ENCODE peak calls at places on chromosomes 4 and X, in seven cellular contexts. X, V, Y, E, G, N and B are unnamed samples.

GRCh38 chr4:104487105-104487504 is 7.6 kb downstream of the CXXC4 start:
- DNase-seq in Y (no peak), X (no peak), V (no peak), N (no peak), G (no peak), E (no peak), B (no peak)

GRCh38 chr4:122842392-122842791 is 15.8 kb downstream of the FGF2 start:
- DNase-seq in G (no peak), N (no peak), V (no peak), E (no peak), Y (no peak), X (no peak), B (no peak)

GRCh38 chr4:7976025-7976424 is 36.4 kb upstream of the AFAP1 start:
- DNase-seq in V (no peak), E (no peak), X (no peak), G (no peak), N (no peak), Y (no peak), B (no peak)

GRCh38 chr4:145069361-145069760 is 28.6 kb downstream of the ANAPC10 start:
- DNase-seq in X (peak; percentile 18), N (no peak), G (no peak), V (no peak), Y (no peak), E (no peak), B (no peak)

GRCh38 chr4:85147481-85148076 is 181.1 kb upstream of the WDFY3 start:
- DNase-seq in Y (peak; percentile 71), N (peak; percentile 8), V (peak; percentile 87), E (peak; percentile 11), X (peak; percentile 83), G (peak; percentile 27), B (no peak)

GRCh38 chr4:1998296-1998695 is 10.5 kb downstream of the NELFA start:
- DNase-seq in X (no peak), N (no peak), Y (no peak), E (no peak), G (no peak), V (no peak), B (no peak)

GRCh38 chrX:11431833-11432232 is 138.6 kb downstream of the AMELX start:
- DNase-seq in E (no peak), V (no peak), X (no peak), Y (no peak), N (no peak), G (no peak), B (no peak)

GRCh38 chr4:166421556-166422156 is 548.6 kb downstream of the TLL1 start:
- DNase-seq in E (no peak), V (no peak), Y (peak; percentile 91), X (peak; percentile 71), N (no peak), G (no peak), B (no peak)

GRCh38 chr4:169438057-169438480 is 167.3 kb upstream of the SH3RF1 start:
- DNase-seq in V (no peak), Y (no peak), N (no peak), X (no peak), E (no peak), G (no peak), B (no peak)

GRCh38 chr4:25131925-25132324 is 28.3 kb downstream of the SEPSECS start:
- DNase-seq in Y (no peak), E (no peak), X (no peak), V (no peak), N (no peak), G (no peak), B (no peak)

GRCh38 chrX:7307720-7308119 is 159.8 kb upstream of the PUDP start:
- DNase-seq in N (no peak), E (no peak), Y (no peak), V (no peak), G (no peak), X (no peak), B (no peak)

GRCh38 chr4:184636897-184637296 is 12.3 kb downstream of the CASP3 start:
- DNase-seq in V (no peak), X (no peak), N (no peak), Y (no peak), G (no peak), E (no peak), B (no peak)

GRCh38 chr4:22679518-22679897 is 13.2 kb upstream of the GBA3 start:
- DNase-seq in N (no peak), E (no peak), X (peak; percentile 31), G (no peak), V (no peak), Y (no peak), B (no peak)

GRCh38 chr4:20249333-20249732 is 2.4 kb upstream of the SLIT2 start:
- DNase-seq in Y (peak; percentile 56), N (no peak), E (no peak), G (no peak), X (peak; percentile 76), V (peak; percentile 22), B (no peak)

GRCh38 chrX:389021-389441 is 2.3 kb upstream of the PPP2R3B start:
- DNase-seq in X (no peak), Y (no peak), N (peak; percentile 77), E (no peak), G (no peak), V (no peak), B (no peak)